ENCODE peak calls at places on chromosomes 4 and X, in seven cellular contexts. One of them, this sample, is unnamed.

GRCh38 chr4:10590896-10591295 is 93.7 kb downstream of the CLNK start:
- DNase-seq in T follicular helper cell: no peak
- DNase-seq in hippocampal formation: no peak
- DNase-seq in activated naive CD4-positive, alpha-beta T cell treated with anti-CD3 and anti-CD28 coated beads for 36 hours: no peak
- DNase-seq in HCEC 1CT: peak; percentile 60
- DNase-seq in stimulated activated CD4-positive, alpha-beta T cell treated with anti-CD3 and anti-CD28 coated beads, Interleukin-15, amount 100 ng/mL, for 48 hours: no peak
- DNase-seq in heart right ventricle: no peak
- DNase-seq in this sample: no peak

GRCh38 chr4:186979966-186980745 is 256.5 kb upstream of the FAT1 start:
- DNase-seq in HCEC 1CT: peak; percentile 7
- DNase-seq in T follicular helper cell: no peak
- DNase-seq in heart right ventricle: no peak
- DNase-seq in activated naive CD4-positive, alpha-beta T cell treated with anti-CD3 and anti-CD28 coated beads for 36 hours: no peak
- DNase-seq in hippocampal formation: no peak
- DNase-seq in stimulated activated CD4-positive, alpha-beta T cell treated with anti-CD3 and anti-CD28 coated beads, Interleukin-15, amount 100 ng/mL, for 48 hours: no peak
- DNase-seq in this sample: no peak

GRCh38 chrX:150517303-150517896 is 51.0 kb upstream of the MTM1 start:
- DNase-seq in hippocampal formation: no peak
- DNase-seq in T follicular helper cell: no peak
- DNase-seq in activated naive CD4-positive, alpha-beta T cell treated with anti-CD3 and anti-CD28 coated beads for 36 hours: no peak
- DNase-seq in HCEC 1CT: peak; percentile 69
- DNase-seq in stimulated activated CD4-positive, alpha-beta T cell treated with anti-CD3 and anti-CD28 coated beads, Interleukin-15, amount 100 ng/mL, for 48 hours: no peak
- DNase-seq in heart right ventricle: no peak
- DNase-seq in this sample: no peak

GRCh38 chr4:183438458-183439113 is 5.8 kb upstream of the CDKN2AIP start:
- DNase-seq in stimulated activated CD4-positive, alpha-beta T cell treated with anti-CD3 and anti-CD28 coated beads, Interleukin-15, amount 100 ng/mL, for 48 hours: no peak
- DNase-seq in activated naive CD4-positive, alpha-beta T cell treated with anti-CD3 and anti-CD28 coated beads for 36 hours: no peak
- DNase-seq in T follicular helper cell: no peak
- DNase-seq in hippocampal formation: no peak
- DNase-seq in heart right ventricle: no peak
- DNase-seq in HCEC 1CT: peak; percentile 86
- DNase-seq in this sample: peak; percentile 25

GRCh38 chrX:20913760-20914159 is 460.5 kb upstream of the CNKSR2 start:
- DNase-seq in stimulated activated CD4-positive, alpha-beta T cell treated with anti-CD3 and anti-CD28 coated beads, Interleukin-15, amount 100 ng/mL, for 48 hours: no peak
- DNase-seq in T follicular helper cell: no peak
- DNase-seq in hippocampal formation: no peak
- DNase-seq in activated naive CD4-positive, alpha-beta T cell treated with anti-CD3 and anti-CD28 coated beads for 36 hours: peak; percentile 14
- DNase-seq in HCEC 1CT: no peak
- DNase-seq in heart right ventricle: no peak
- DNase-seq in this sample: peak; percentile 20

GRCh38 chr4:129322947-129323346 is 227.0 kb downstream of the C4orf33 start:
- DNase-seq in activated naive CD4-positive, alpha-beta T cell treated with anti-CD3 and anti-CD28 coated beads for 36 hours: no peak
- DNase-seq in stimulated activated CD4-positive, alpha-beta T cell treated with anti-CD3 and anti-CD28 coated beads, Interleukin-15, amount 100 ng/mL, for 48 hours: no peak
- DNase-seq in HCEC 1CT: no peak
- DNase-seq in hippocampal formation: no peak
- DNase-seq in heart right ventricle: no peak
- DNase-seq in T follicular helper cell: no peak
- DNase-seq in this sample: no peak

GRCh38 chrX:13837290-13837745 is 20.4 kb upstream of the GPM6B start:
- DNase-seq in HCEC 1CT: no peak
- DNase-seq in heart right ventricle: no peak
- DNase-seq in stimulated activated CD4-positive, alpha-beta T cell treated with anti-CD3 and anti-CD28 coated beads, Interleukin-15, amount 100 ng/mL, for 48 hours: no peak
- DNase-seq in T follicular helper cell: no peak
- DNase-seq in hippocampal formation: peak; percentile 62
- DNase-seq in activated naive CD4-positive, alpha-beta T cell treated with anti-CD3 and anti-CD28 coated beads for 36 hours: no peak
- DNase-seq in this sample: peak; percentile 77

GRCh38 chrX:40063555-40063954 is 34.2 kb downstream of the BCOR start:
- DNase-seq in heart right ventricle: no peak
- DNase-seq in hippocampal formation: no peak
- DNase-seq in activated naive CD4-positive, alpha-beta T cell treated with anti-CD3 and anti-CD28 coated beads for 36 hours: no peak
- DNase-seq in HCEC 1CT: no peak
- DNase-seq in T follicular helper cell: no peak
- DNase-seq in stimulated activated CD4-positive, alpha-beta T cell treated with anti-CD3 and anti-CD28 coated beads, Interleukin-15, amount 100 ng/mL, for 48 hours: no peak
- DNase-seq in this sample: peak; percentile 19

GRCh38 chr4:128468485-128468989 is 180.9 kb upstream of the PGRMC2 start:
- DNase-seq in hippocampal formation: no peak
- DNase-seq in HCEC 1CT: peak; percentile 85
- DNase-seq in activated naive CD4-positive, alpha-beta T cell treated with anti-CD3 and anti-CD28 coated beads for 36 hours: peak; percentile 22
- DNase-seq in stimulated activated CD4-positive, alpha-beta T cell treated with anti-CD3 and anti-CD28 coated beads, Interleukin-15, amount 100 ng/mL, for 48 hours: no peak
- DNase-seq in T follicular helper cell: no peak
- DNase-seq in heart right ventricle: peak; percentile 66
- DNase-seq in this sample: no peak

GRCh38 chrX:131262738-131263679 is 26.1 kb downstream of the IGSF1 start:
- DNase-seq in stimulated activated CD4-positive, alpha-beta T cell treated with anti-CD3 and anti-CD28 coated beads, Interleukin-15, amount 100 ng/mL, for 48 hours: no peak
- DNase-seq in heart right ventricle: no peak
- DNase-seq in hippocampal formation: no peak
- DNase-seq in T follicular helper cell: no peak
- DNase-seq in activated naive CD4-positive, alpha-beta T cell treated with anti-CD3 and anti-CD28 coated beads for 36 hours: peak; percentile 27
- DNase-seq in HCEC 1CT: no peak
- DNase-seq in this sample: peak; percentile 85

GRCh38 chrX:30301977-30302376 is 7.2 kb downstream of the NR0B1 start:
- DNase-seq in hippocampal formation: no peak
- DNase-seq in heart right ventricle: no peak
- DNase-seq in stimulated activated CD4-positive, alpha-beta T cell treated with anti-CD3 and anti-CD28 coated beads, Interleukin-15, amount 100 ng/mL, for 48 hours: no peak
- DNase-seq in T follicular helper cell: no peak
- DNase-seq in HCEC 1CT: no peak
- DNase-seq in activated naive CD4-positive, alpha-beta T cell treated with anti-CD3 and anti-CD28 coated beads for 36 hours: no peak
- DNase-seq in this sample: peak; percentile 22

GRCh38 chr4:25881187-25881586 is 18.4 kb upstream of the SEL1L3 start:
- DNase-seq in T follicular helper cell: no peak
- DNase-seq in stimulated activated CD4-positive, alpha-beta T cell treated with anti-CD3 and anti-CD28 coated beads, Interleukin-15, amount 100 ng/mL, for 48 hours: no peak
- DNase-seq in hippocampal formation: no peak
- DNase-seq in HCEC 1CT: no peak
- DNase-seq in heart right ventricle: no peak
- DNase-seq in activated naive CD4-positive, alpha-beta T cell treated with anti-CD3 and anti-CD28 coated beads for 36 hours: no peak
- DNase-seq in this sample: no peak